ENCODE peak calls at places on chromosomes 13 and 19, in eight cellular contexts. M, S, D, F, A, P, H and B are unnamed samples.
A peak's percentile ranks its signal among the peaks of the same experiment; 100 is the strongest.

GRCh38 chr19:44684892-44685847 is 13.8 kb upstream of the CEACAM16 start:
- DNase-seq in P (peak; percentile 40), F (peak; percentile 51), D (peak; percentile 28), M (no peak), A (peak; percentile 37), H (peak; percentile 92), S (no peak), B (no peak)

GRCh38 chr13:87889241-87889640 is 218.1 kb downstream of the SLITRK5 start:
- DNase-seq in D (no peak), A (no peak), F (no peak), M (no peak), S (no peak), P (no peak), H (no peak), B (no peak)

GRCh38 chr13:75437582-75438318 is 44.2 kb downstream of the TBC1D4 start:
- DNase-seq in M (no peak), F (no peak), H (no peak), D (peak; percentile 18), S (no peak), P (no peak), A (no peak), B (no peak)

GRCh38 chr19:12956446-12957388 is at the start of gene GADD45GIP1:
- DNase-seq in H (peak; percentile 86), F (peak; percentile 80), P (peak; percentile 95), D (peak; percentile 89), M (peak; percentile 87), S (peak; percentile 64), A (peak; percentile 91), B (peak; percentile 74)

GRCh38 chr19:49113762-49114629 is at the start of gene LIN7B:
- DNase-seq in D (peak; percentile 84), S (peak; percentile 51), F (peak; percentile 72), H (peak; percentile 75), A (peak; percentile 85), M (peak; percentile 83), P (peak; percentile 96), B (peak; percentile 92)

GRCh38 chr19:17323973-17324327 is 10.7 kb downstream of the ANO8 start:
- DNase-seq in A (peak; percentile 45), S (no peak), P (no peak), F (no peak), D (no peak), M (no peak), H (no peak), B (no peak)

GRCh38 chr19:42479736-42480135 is 37.0 kb upstream of the CXCL17 start:
- DNase-seq in P (no peak), D (no peak), S (no peak), A (no peak), M (no peak), F (no peak), H (no peak), B (no peak)

GRCh38 chr13:111491021-111491420 is 170.6 kb downstream of the TEX29 start:
- DNase-seq in M (no peak), S (no peak), D (no peak), H (no peak), P (peak; percentile 29), F (no peak), A (no peak), B (no peak)

GRCh38 chr13:112718318-112718717 is 28.5 kb downstream of the ATP11A start:
- DNase-seq in M (no peak), F (no peak), A (no peak), H (no peak), S (no peak), P (no peak), D (no peak), B (no peak)

GRCh38 chr13:49214917-49215376 is 5.2 kb upstream of the MLNR start:
- DNase-seq in D (no peak), M (no peak), P (no peak), H (peak; percentile 28), F (peak; percentile 76), A (peak; percentile 64), S (no peak), B (peak; percentile 63)

GRCh38 chr13:72489751-72490150 is 237.7 kb downstream of the MZT1 start:
- DNase-seq in S (no peak), M (no peak), H (no peak), D (no peak), A (no peak), P (no peak), F (no peak), B (no peak)

GRCh38 chr19:33052352-33052972 is 12.2 kb downstream of the RHPN2 start:
- DNase-seq in P (no peak), F (no peak), S (no peak), M (no peak), H (peak; percentile 55), A (no peak), D (no peak), B (no peak)

GRCh38 chr19:10505583-10506229 is 2.5 kb upstream of the KEAP1 start:
- DNase-seq in A (peak; percentile 93), H (peak; percentile 75), D (peak; percentile 83), P (no peak), M (peak; percentile 83), S (peak; percentile 51), F (peak; percentile 86), B (peak; percentile 76)

GRCh38 chr19:7916908-7917291 is 2.3 kb downstream of the TGFBR3L start:
- DNase-seq in D (no peak), M (no peak), F (no peak), P (no peak), A (no peak), H (peak; percentile 20), S (no peak), B (no peak)

GRCh38 chr13:35722438-35723060 is 246.1 kb upstream of the MAB21L1 start:
- DNase-seq in D (no peak), P (no peak), H (no peak), A (no peak), M (no peak), F (no peak), S (no peak), B (no peak)

GRCh38 chr13:77026255-77026782 is 640 bp downstream of the FBXL3 start:
- DNase-seq in H (peak; percentile 82), P (peak; percentile 95), A (peak; percentile 86), F (peak; percentile 67), S (peak; percentile 64), M (peak; percentile 72), D (peak; percentile 76), B (peak; percentile 77)

GRCh38 chr13:34243396-34243795 is 425.4 kb downstream of the RFC3 start:
- DNase-seq in S (no peak), M (no peak), A (no peak), D (no peak), H (no peak), P (no peak), F (no peak), B (no peak)

GRCh38 chr13:73090116-73090811 is 31.5 kb downstream of the KLF5 start:
- DNase-seq in H (peak; percentile 93), A (peak; percentile 18), M (no peak), S (no peak), D (no peak), F (peak; percentile 87), P (no peak), B (no peak)

GRCh38 chr13:109646423-109646822 is 140.0 kb downstream of the IRS2 start:
- DNase-seq in A (no peak), F (no peak), M (no peak), P (no peak), H (no peak), D (no peak), S (no peak), B (no peak)

GRCh38 chr19:19342086-19343015 is 21.7 kb downstream of the MAU2 start:
- DNase-seq in P (peak; percentile 93), M (peak; percentile 91), H (peak; percentile 67), D (peak; percentile 83), S (no peak), A (peak; percentile 32), F (peak; percentile 92), B (peak; percentile 47)

GRCh38 chr19:49559928-49560327 is 20.4 kb downstream of the NOSIP start:
- DNase-seq in P (no peak), A (peak; percentile 55), M (peak; percentile 67), S (no peak), H (no peak), D (no peak), F (peak; percentile 50), B (no peak)

GRCh38 chr13:47288546-47288945 is 391.7 kb upstream of the HTR2A start:
- DNase-seq in A (no peak), D (no peak), S (no peak), F (no peak), H (no peak), P (no peak), M (no peak), B (no peak)

GRCh38 chr13:95385808-95386207 is 84.6 kb upstream of the ABCC4 start:
- DNase-seq in F (no peak), H (peak; percentile 17), S (no peak), P (no peak), A (no peak), M (no peak), D (no peak), B (no peak)

GRCh38 chr13:31943591-31943990 is 88.0 kb upstream of the FRY start:
- DNase-seq in A (no peak), H (no peak), M (no peak), P (no peak), S (no peak), D (no peak), F (no peak), B (no peak)

GRCh38 chr19:42143341-42144234 is 11.3 kb upstream of the POU2F2 start:
- DNase-seq in A (peak; percentile 34), F (peak; percentile 73), D (peak; percentile 88), H (peak; percentile 40), M (no peak), S (no peak), P (no peak), B (no peak)